ENCODE peak calls at places on chromosomes 13 and 19, in six cellular contexts. R, Y, Q, V, C and E are unnamed samples.

GRCh38 chr19:3837332-3837731 is 31.5 kb downstream of the ZFR2 start:
- DNase-seq in R (no peak), Y (no peak), Q (no peak), V (no peak), C (no peak), E (no peak)

GRCh38 chr19:45558399-45558878 is 26.2 kb downstream of the OPA3 start:
- DNase-seq in R (peak; percentile 81), Y (peak; percentile 73), Q (peak; percentile 86), V (peak; percentile 66), C (peak; percentile 79), E (no peak)

GRCh38 chr13:90428522-90429210 is 918.8 kb upstream of the MIR17HG start:
- DNase-seq in R (no peak), Y (no peak), Q (no peak), V (no peak), C (no peak), E (no peak)

GRCh38 chr13:45167611-45168554 is 33.0 kb downstream of the KCTD4 start:
- DNase-seq in R (peak; percentile 85), Y (no peak), Q (peak; percentile 7), V (no peak), C (no peak), E (no peak)

GRCh38 chr19:36986601-36987000 is 70.5 kb downstream of the ZNF568 start:
- DNase-seq in R (no peak), Y (no peak), Q (no peak), V (no peak), C (no peak), E (no peak)

GRCh38 chr13:49400755-49401659 is 42.9 kb downstream of the CAB39L start:
- DNase-seq in R (no peak), Y (no peak), Q (peak; percentile 19), V (peak; percentile 5), C (no peak), E (no peak)

GRCh38 chr13:22773475-22773874 is 407.3 kb upstream of the SGCG start:
- DNase-seq in R (no peak), Y (no peak), Q (no peak), V (no peak), C (no peak), E (no peak)

GRCh38 chr19:47707135-47707925 is 5.9 kb upstream of the EHD2 start:
- DNase-seq in R (peak; percentile 81), Y (peak; percentile 71), Q (peak; percentile 72), V (peak; percentile 84), C (peak; percentile 94), E (peak; percentile 52)

GRCh38 chr19:4391701-4392543 is 8.4 kb downstream of the SH3GL1 start:
- DNase-seq in R (no peak), Y (peak; percentile 84), Q (no peak), V (no peak), C (no peak), E (no peak)

GRCh38 chr13:32617112-32617511 is 30.9 kb downstream of the PDS5B start:
- DNase-seq in R (no peak), Y (no peak), Q (no peak), V (no peak), C (no peak), E (no peak)

GRCh38 chr13:76954568-76954967 is 6.3 kb downstream of the ACOD1 start:
- DNase-seq in R (no peak), Y (no peak), Q (no peak), V (no peak), C (no peak), E (no peak)

GRCh38 chr19:13270514-13271105 is 120.4 kb downstream of the IER2 start:
- DNase-seq in R (no peak), Y (no peak), Q (no peak), V (no peak), C (no peak), E (no peak)

GRCh38 chr13:43298799-43299198 is 275.4 kb downstream of the DNAJC15 start:
- DNase-seq in R (no peak), Y (no peak), Q (no peak), V (no peak), C (no peak), E (no peak)

GRCh38 chr19:4597278-4597974 is 37.9 kb upstream of the SEMA6B start:
- DNase-seq in R (no peak), Y (no peak), Q (no peak), V (no peak), C (peak; percentile 87), E (no peak)

GRCh38 chr19:29576043-29576442 is 30.0 kb upstream of the POP4 start:
- DNase-seq in R (no peak), Y (no peak), Q (no peak), V (no peak), C (no peak), E (no peak)

GRCh38 chr13:23418776-23419683 is 14.5 kb downstream of the SACS start:
- DNase-seq in R (no peak), Y (no peak), Q (no peak), V (no peak), C (peak; percentile 41), E (no peak)

GRCh38 chr13:43815204-43815603 is 28.4 kb upstream of the ENOX1 start:
- DNase-seq in R (no peak), Y (no peak), Q (no peak), V (peak; percentile 20), C (no peak), E (no peak)

GRCh38 chr19:58395220-58395978 is at the start of gene RNF225:
- DNase-seq in R (no peak), Y (no peak), Q (peak; percentile 46), V (no peak), C (peak; percentile 83), E (no peak)

GRCh38 chr13:98441056-98441676 is 135.7 kb downstream of the STK24 start:
- DNase-seq in R (no peak), Y (no peak), Q (no peak), V (no peak), C (no peak), E (no peak)

GRCh38 chr13:56351041-56351440 is 789.7 kb upstream of the PRR20A start:
- DNase-seq in R (no peak), Y (no peak), Q (no peak), V (no peak), C (no peak), E (no peak)

GRCh38 chr19:8654591-8655339 is 24.3 kb downstream of the NFILZ start:
- DNase-seq in R (peak; percentile 48), Y (no peak), Q (peak; percentile 81), V (peak; percentile 81), C (peak; percentile 87), E (peak; percentile 33)

GRCh38 chr13:102877285-102877684 is 31.5 kb downstream of the ERCC5 start:
- DNase-seq in R (no peak), Y (peak; percentile 53), Q (no peak), V (no peak), C (no peak), E (no peak)

GRCh38 chr19:4732680-4733114 is 9.1 kb upstream of the DPP9 start:
- DNase-seq in R (peak; percentile 58), Y (peak; percentile 63), Q (peak; percentile 75), V (peak; percentile 87), C (peak; percentile 66), E (peak; percentile 35)

GRCh38 chr13:101785858-101786257 is 333.4 kb downstream of the ITGBL1 start:
- DNase-seq in R (peak; percentile 10), Y (peak; percentile 17), Q (no peak), V (peak; percentile 22), C (peak; percentile 47), E (peak; percentile 4)

GRCh38 chr13:85312071-85312470 is 487.1 kb downstream of the SLITRK6 start:
- DNase-seq in R (no peak), Y (no peak), Q (no peak), V (no peak), C (no peak), E (no peak)

GRCh38 chr13:40330950-40331349 is 335.5 kb downstream of the FOXO1 start:
- DNase-seq in R (no peak), Y (no peak), Q (no peak), V (no peak), C (no peak), E (no peak)

GRCh38 chr19:1942078-1942933 is 1.3 kb downstream of the CSNK1G2 start:
- DNase-seq in R (no peak), Y (peak; percentile 73), Q (peak; percentile 83), V (peak; percentile 89), C (peak; percentile 85), E (no peak)

GRCh38 chr13:21124853-21125252 is 51.5 kb downstream of the SKA3 start:
- DNase-seq in R (no peak), Y (peak; percentile 60), Q (no peak), V (peak; percentile 67), C (no peak), E (no peak)
- TF ChIP-seq SIN3A in R (no peak), Y (no peak), Q (no peak), V (no peak), C (no peak), E (no peak)

GRCh38 chr13:75603038-75603437 is 33.1 kb upstream of the LMO7 start:
- DNase-seq in R (no peak), Y (no peak), Q (no peak), V (no peak), C (no peak), E (no peak)

GRCh38 chr13:75612354-75612753 is 23.8 kb upstream of the LMO7 start:
- DNase-seq in R (no peak), Y (no peak), Q (no peak), V (no peak), C (no peak), E (no peak)

GRCh38 chr13:75610466-75610865 is 25.7 kb upstream of the LMO7 start:
- DNase-seq in R (no peak), Y (no peak), Q (no peak), V (no peak), C (no peak), E (no peak)

GRCh38 chr13:75607447-75607846 is 28.7 kb upstream of the LMO7 start:
- DNase-seq in R (no peak), Y (peak; percentile 6), Q (no peak), V (no peak), C (no peak), E (no peak)
- TF ChIP-seq SIN3A in R (no peak), Y (no peak), Q (no peak), V (no peak), C (no peak), E (no peak)

DNA sequence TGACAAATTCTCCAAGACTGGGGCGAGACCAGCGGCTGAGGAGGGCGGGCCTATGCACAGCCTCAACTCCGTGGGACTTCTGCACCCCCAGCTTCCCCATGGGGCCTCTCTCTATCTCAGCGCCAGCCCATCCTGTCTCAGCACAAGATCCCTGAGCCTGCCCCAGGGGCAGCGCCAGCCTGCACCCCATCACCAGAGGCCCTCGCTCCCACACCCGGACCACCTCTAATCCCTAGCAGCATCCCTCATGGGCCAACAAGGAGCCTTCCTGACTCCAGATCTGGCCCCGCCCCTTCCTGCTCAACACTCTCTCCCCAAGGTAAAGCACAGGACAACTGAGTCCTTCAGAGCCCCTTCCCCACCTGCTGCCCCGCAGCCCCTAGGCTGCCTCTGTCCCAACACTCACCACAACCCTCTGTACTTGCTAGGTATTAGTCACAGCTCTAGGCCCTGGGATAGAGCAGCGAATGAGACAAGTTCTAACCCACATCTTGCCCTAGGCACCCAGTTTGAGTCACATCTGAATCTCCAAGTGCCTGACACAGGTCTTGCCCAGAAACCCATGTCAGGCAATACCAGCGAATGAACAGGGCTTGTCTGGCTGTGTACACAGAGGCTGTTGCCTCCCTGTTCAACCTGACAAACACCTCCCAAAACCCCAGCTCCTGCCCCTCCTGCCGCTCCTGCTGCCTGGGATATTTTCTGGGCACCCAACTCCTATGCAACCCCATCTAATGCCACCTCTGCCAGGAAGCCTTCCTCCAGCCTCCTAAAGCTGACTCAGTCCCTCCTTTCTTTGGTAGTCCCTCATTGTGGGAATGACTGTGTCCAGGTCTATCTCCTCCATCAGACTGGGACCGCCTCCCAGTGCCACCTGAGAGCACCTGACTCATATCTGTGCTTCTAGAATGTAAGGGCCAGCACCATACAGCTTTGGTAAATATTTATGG is 18.6 kb downstream of the GRIK5 start:
- DNase-seq in R (no peak), Y (no peak), Q (no peak), V (no peak), C (no peak), E (no peak)
- TF ChIP-seq SIN3A in R (no peak), Y (no peak), Q (no peak), V (no peak), C (no peak), E (no peak)

GRCh38 chr13:38602261-38602660 is 84.6 kb upstream of the FREM2 start:
- DNase-seq in R (no peak), Y (no peak), Q (peak; percentile 31), V (no peak), C (no peak), E (no peak)
- TF ChIP-seq SIN3A in R (no peak), Y (no peak), Q (no peak), V (no peak), C (no peak), E (no peak)